ENCODE peak calls at places on chromosomes 5 and 9, in five cellular contexts. N is neuronal stem cell, F is H9, G is mesenchymal stem cell, V is H1. D is an unnamed sample.

GRCh38 chr9:27701664-27702063 is 128.4 kb upstream of the C9orf72 start:
- DNase-seq in N (no peak), G (no peak), F (no peak), V (no peak), D (no peak)

GRCh38 chr5:2011481-2012411 is 129.0 kb upstream of the IRX4 start:
- DNase-seq in N (no peak), V (no peak), F (no peak), G (no peak), D (no peak)

GRCh38 chr5:171963416-171963815 is 43.0 kb downstream of the FBXW11 start:
- DNase-seq in N (no peak), F (no peak), V (no peak), G (no peak), D (no peak)

GRCh38 chr9:76676857-76677256 is 87.4 kb upstream of the PCA3 start:
- DNase-seq in V (no peak), N (no peak), F (no peak), G (no peak), D (no peak)

GRCh38 chr5:138111937-138112336 is 27.3 kb downstream of the NME5 start:
- DNase-seq in V (no peak), G (peak), N (no peak), F (no peak), D (peak)

GRCh38 chr5:67206381-67207328 is 10.1 kb upstream of the CD180 start:
- DNase-seq in G (no peak), F (no peak), V (no peak), N (no peak), D (peak)

GRCh38 chr5:135222771-135223170 is 176.3 kb downstream of the MACROH2A1 start:
- DNase-seq in N (no peak), V (no peak), F (no peak), G (no peak), D (no peak)

GRCh38 chr9:4927701-4928100 is 57.4 kb upstream of the JAK2 start:
- DNase-seq in F (no peak), G (no peak), V (no peak), N (no peak), D (no peak)

GRCh38 chr9:104795857-104796256 is 31.9 kb downstream of the NIPSNAP3B start:
- DNase-seq in N (no peak), F (no peak), G (no peak), V (no peak), D (no peak)

GRCh38 chr5:101977729-101978345 is 318.2 kb downstream of the SLCO4C1 start:
- DNase-seq in V (no peak), G (peak), F (no peak), N (peak), D (peak)

GRCh38 chr9:14670718-14671117 is 22.5 kb downstream of the ZDHHC21 start:
- DNase-seq in N (no peak), V (no peak), G (no peak), F (no peak), D (no peak)

GRCh38 chr9:2021731-2022130 is 6.6 kb downstream of the SMARCA2 start:
- DNase-seq in G (no peak), N (no peak), V (no peak), F (no peak), D (peak)

GRCh38 chr9:127300886-127301447 is 36.4 kb downstream of the GARNL3 start:
- DNase-seq in N (no peak), F (no peak), G (no peak), V (no peak), D (no peak)

GRCh38 chr5:179905144-179905526 is 2.6 kb downstream of the TBC1D9B start:
- DNase-seq in V (no peak), F (no peak), G (no peak), N (no peak), D (no peak)

GRCh38 chr9:134717793-134718645 is 76.4 kb downstream of the COL5A1 start:
- DNase-seq in V (no peak), G (no peak), N (no peak), F (no peak), D (no peak)

GRCh38 chr5:16754086-16754485 is 137.3 kb upstream of the RETREG1 start:
- DNase-seq in G (no peak), V (no peak), F (no peak), N (no peak), D (no peak)

GRCh38 chr5:139468421-139468931 is 2.3 kb upstream of the SMIM33 start:
- DNase-seq in N (no peak), V (no peak), F (peak), G (peak), D (peak)

GRCh38 chr5:84032404-84032803 is 311.7 kb upstream of the HAPLN1 start:
- DNase-seq in G (peak), V (no peak), F (no peak), N (no peak), D (no peak)

GRCh38 chr9:127904518-127904887 is 5.1 kb upstream of the ST6GALNAC6 start:
- DNase-seq in N (no peak), F (peak), G (no peak), V (no peak), D (no peak)

GRCh38 chr9:16308645-16309044 is 561.8 kb downstream of the BNC2 start:
- DNase-seq in V (no peak), F (peak), G (no peak), N (no peak), D (no peak)
- H2BK12ac ChIP-seq in V (no peak), F (no peak), G (no peak), N (no peak), D (no peak)

GRCh38 chr9:136900988-136901515 is 14.7 kb downstream of the TRAF2 start:
- DNase-seq in G (no peak), F (no peak), V (no peak), N (no peak), D (peak)
- H3K4ac ChIP-seq in G (no peak), F (no peak), V (no peak), N (no peak), D (no peak)

DNA sequence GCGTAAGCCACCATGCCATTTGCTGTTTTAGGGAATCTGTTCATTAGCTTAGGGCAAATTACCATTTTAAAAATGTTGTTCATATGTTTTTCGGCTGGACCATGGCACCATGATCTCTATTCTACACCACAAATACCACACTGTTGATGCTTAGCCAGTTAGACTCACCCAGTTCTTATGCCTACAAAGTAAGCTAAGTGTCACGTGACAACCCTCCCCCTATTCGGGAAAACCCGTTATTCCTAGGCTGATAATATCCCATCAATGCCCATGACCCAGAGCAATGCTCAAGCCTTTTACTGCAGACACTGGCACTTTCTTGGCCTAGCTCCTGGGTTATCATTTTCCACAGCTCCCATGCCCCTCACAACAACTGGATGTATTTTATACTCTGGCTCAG is 280.3 kb upstream of the KLF9 start:
- DNase-seq in G (no peak), N (no peak), V (no peak), F (no peak), D (no peak)
- H2BK12ac ChIP-seq in G (no peak), N (no peak), V (no peak), F (no peak), D (no peak)

GRCh38 chr9:91039125-91039834 is 237.7 kb downstream of the SYK start:
- DNase-seq in G (no peak), F (no peak), V (no peak), N (no peak), D (no peak)
- H3K4ac ChIP-seq in G (no peak), F (no peak), V (no peak), N (peak), D (no peak)